ENCODE peak calls at places on chromosome 22, in five cellular contexts. M is GM23338, N is MCF 10A, C is GM12878, H is cardiac fibroblast. A is an unnamed sample.

GRCh38 chr22:48718818-48719500 is 1108.7 kb downstream of the BRD1 start:
- DNase-seq in H (no peak), N (no peak), C (no peak), M (no peak), A (no peak)

GRCh38 chr22:37465721-37466120 is 20.5 kb downstream of the MFNG start:
- DNase-seq in C (no peak), M (no peak), H (no peak), N (no peak), A (no peak)

GRCh38 chr22:18111759-18112330 is 1.2 kb downstream of the TUBA8 start:
- DNase-seq in M (no peak), H (no peak), N (no peak), C (no peak), A (no peak)

GRCh38 chr22:38843201-38843715 is 570 bp downstream of the NPTXR start:
- DNase-seq in N (no peak), H (peak), M (peak), C (no peak), A (peak)

GRCh38 chr22:11066458-11067285 is 4461.3 kb upstream of the OR11H1 start:
- DNase-seq in N (no peak), M (no peak), C (no peak), H (no peak), A (no peak)

GRCh38 chr22:45435544-45436139 is 22.1 kb downstream of the RIBC2 start:
- DNase-seq in N (peak), H (peak), M (peak), C (peak), A (peak)

GRCh38 chr22:50169181-50169759 is 1.3 kb upstream of the PANX2 start:
- DNase-seq in C (no peak), H (no peak), N (no peak), M (peak), A (no peak)

GRCh38 chr22:23498811-23499798 is 81.0 kb downstream of the IGLL1 start:
- DNase-seq in N (no peak), M (no peak), C (no peak), H (no peak), A (no peak)

GRCh38 chr22:31846161-31847115 is 92.6 kb downstream of the DEPDC5 start:
- DNase-seq in C (no peak), M (peak), H (peak), N (peak), A (peak)

GRCh38 chr22:38830845-38831108 is 13.1 kb downstream of the NPTXR start:
- DNase-seq in H (no peak), M (no peak), N (no peak), C (no peak), A (no peak)

GRCh38 chr22:17272511-17272991 is 53.3 kb upstream of the ADA2 start:
- DNase-seq in H (no peak), C (no peak), M (peak), N (no peak), A (no peak)

DNA sequence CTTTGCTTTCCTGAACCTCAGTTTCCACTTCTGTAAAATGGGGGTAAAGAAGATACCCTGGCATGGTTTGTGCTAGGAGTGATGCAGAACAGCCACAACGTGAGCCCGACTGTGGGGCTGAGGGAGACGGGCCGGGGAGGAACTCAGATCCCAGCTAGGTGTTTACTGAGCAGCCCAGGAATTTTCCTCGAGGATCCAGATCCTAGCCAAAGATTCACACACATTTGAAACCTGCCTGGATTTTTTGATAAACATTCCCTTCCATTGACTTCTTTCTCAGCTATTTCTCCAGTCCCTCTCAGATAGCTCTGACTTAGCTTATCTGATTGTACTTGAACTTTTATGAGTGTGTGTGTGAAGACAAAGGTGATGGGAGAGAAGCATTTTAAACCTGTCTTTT is 98.0 kb downstream of the KIAA1671 start:
- DNase-seq in M (no peak), C (no peak), H (no peak), N (no peak), A (no peak)
- TF ChIP-seq CTCF in M (no peak), C (no peak), H (no peak), N (no peak), A (no peak)

GRCh38 chr22:33274214-33274828 is 216.1 kb upstream of the SYN3 start:
- DNase-seq in C (no peak), M (peak), H (peak), N (peak), A (no peak)
- TF ChIP-seq CTCF in C (peak), M (peak), H (peak), N (peak), A (peak)

DNA sequence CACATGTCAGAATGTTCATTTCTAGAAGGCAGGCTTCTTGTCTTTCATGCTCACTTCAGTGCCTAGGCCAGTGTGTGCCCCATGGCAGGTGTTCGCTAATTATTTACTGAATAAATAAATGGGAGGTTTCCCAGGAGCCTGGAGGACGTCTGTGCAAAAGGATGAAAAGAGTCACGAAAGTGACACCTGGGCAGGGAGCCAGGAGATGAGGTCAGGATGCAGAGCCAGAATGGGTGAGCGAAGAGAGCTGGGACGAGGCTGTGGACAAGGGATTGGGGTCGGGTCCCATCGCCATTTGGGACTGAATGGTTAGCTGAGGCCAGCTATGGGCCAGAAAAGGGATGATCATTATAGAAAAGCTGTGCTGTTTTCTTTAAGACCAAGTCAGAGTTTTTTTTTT is 560.4 kb downstream of the TBC1D22A start:
- DNase-seq in H (no peak), M (no peak), C (no peak), N (no peak), A (no peak)
- TF ChIP-seq CTCF in H (no peak), M (no peak), C (no peak), N (no peak), A (no peak)

DNA sequence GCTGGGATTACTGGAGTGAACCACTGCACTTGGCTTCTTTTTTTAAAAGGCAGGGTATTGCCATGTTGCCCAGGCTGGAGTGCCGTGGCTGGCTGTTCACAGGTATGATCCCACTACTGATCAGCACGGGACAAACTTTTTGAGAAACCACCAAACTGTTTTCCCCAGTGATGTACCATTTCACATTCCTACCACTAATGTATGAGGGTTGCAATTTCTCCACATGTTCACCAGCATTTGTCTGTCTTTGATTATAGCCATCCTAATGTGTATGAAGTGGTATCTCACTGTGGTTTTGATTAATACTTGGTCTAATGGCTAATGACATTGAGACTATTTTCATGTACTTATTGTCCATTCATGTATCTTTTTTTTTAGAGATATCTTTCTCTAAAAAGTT is 41.5 kb upstream of the EP300 start:
- DNase-seq in M (no peak), N (no peak), C (no peak), H (no peak), A (no peak)
- TF ChIP-seq CTCF in M (no peak), N (no peak), C (no peak), H (no peak), A (peak)

GRCh38 chr22:20641919-20642579 is 131.9 kb upstream of the SERPIND1 start:
- DNase-seq in M (no peak), N (no peak), C (no peak), H (no peak), A (no peak)
- TF ChIP-seq CTCF in M (no peak), N (no peak), C (no peak), H (no peak), A (no peak)

DNA sequence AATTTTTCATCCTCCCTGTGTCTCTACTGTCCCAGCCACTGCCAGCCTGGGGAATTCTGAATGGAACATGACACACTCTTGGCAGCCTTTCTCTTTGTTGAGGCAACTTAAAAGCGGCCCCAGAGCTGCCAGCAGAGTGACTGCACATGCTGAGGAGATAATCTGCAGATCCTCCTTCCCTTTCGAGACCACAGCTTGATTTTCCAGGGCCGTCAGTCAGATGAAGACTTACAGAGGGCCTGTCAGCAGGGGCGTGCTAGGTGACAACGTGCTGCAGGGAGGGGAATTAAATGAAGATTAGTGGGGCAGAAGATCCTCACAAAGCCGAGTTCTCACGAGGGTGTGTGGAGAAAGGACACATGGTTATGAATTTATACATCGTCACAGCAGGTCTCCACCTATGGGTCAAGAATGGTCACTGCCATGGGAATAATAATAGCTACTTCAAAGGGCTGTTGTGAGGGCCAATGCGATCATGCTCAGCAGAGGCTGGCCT is 193.5 kb upstream of the PITPNB start:
- DNase-seq in M (peak), H (peak), C (no peak), N (peak), A (peak)
- TF ChIP-seq CTCF in M (peak), H (peak), C (no peak), N (peak), A (peak)

GRCh38 chr22:42901790-42902508 is 44.9 kb upstream of the ARFGAP3 start:
- DNase-seq in H (no peak), M (peak), N (no peak), C (no peak), A (no peak)
- TF ChIP-seq CTCF in H (peak), M (peak), N (no peak), C (peak), A (peak)